ENCODE peak calls at places on chromosome 16, in five cellular contexts. L is NCI-H1048, Y is PC-3, U is GM10248, M is mesendoderm. W is an unnamed sample.

GRCh38 chr16:68707341-68708152 is 29.5 kb upstream of the CDH1 start:
- DNase-seq in M (peak), L (no peak), U (no peak), Y (peak), W (no peak)

GRCh38 chr16:72014675-72015074 is 6.1 kb downstream of the DHODH start:
- DNase-seq in U (no peak), Y (no peak), L (no peak), M (no peak), W (no peak)

GRCh38 chr16:29757950-29758466 is 12.2 kb upstream of the C16orf54 start:
- DNase-seq in U (no peak), L (no peak), Y (no peak), M (peak), W (no peak)

GRCh38 chr16:1335996-1336395 is 2.6 kb downstream of the BAIAP3 start:
- DNase-seq in U (no peak), Y (no peak), L (no peak), M (peak), W (no peak)

GRCh38 chr16:85278851-85279250 is 166.6 kb upstream of the CIBAR2 start:
- DNase-seq in L (no peak), Y (no peak), U (no peak), M (no peak), W (no peak)

GRCh38 chr16:85735225-85735722 is 15.6 kb downstream of the C16orf74 start:
- DNase-seq in Y (no peak), M (no peak), U (peak), L (no peak), W (no peak)

GRCh38 chr16:4136229-4136813 is 20.1 kb upstream of the ADCY9 start:
- DNase-seq in M (peak), L (no peak), U (no peak), Y (peak), W (no peak)

GRCh38 chr16:88014201-88014781 is 63.1 kb downstream of the BANP start:
- DNase-seq in U (no peak), M (no peak), Y (peak), L (no peak), W (no peak)

GRCh38 chr16:11354733-11355574 is 9.7 kb downstream of the RMI2 start:
- DNase-seq in L (no peak), U (peak), M (no peak), Y (no peak), W (no peak)

GRCh38 chr16:51287231-51287630 is 136.2 kb upstream of the SALL1 start:
- DNase-seq in U (no peak), L (no peak), M (no peak), Y (no peak), W (no peak)

GRCh38 chr16:11059588-11059987 is 115.2 kb downstream of the CLEC16A start:
- DNase-seq in Y (no peak), U (no peak), L (no peak), M (no peak), W (no peak)

GRCh38 chr16:138049-138417 is 440 bp downstream of the NPRL3 start:
- DNase-seq in L (no peak), Y (no peak), M (peak), U (peak), W (peak)

GRCh38 chr16:31354394-31355291 is at the start of gene ITGAX:
- DNase-seq in U (peak), Y (peak), M (peak), L (no peak), W (no peak)

GRCh38 chr16:31118223-31119155 is 1.0 kb downstream of the KAT8 start:
- DNase-seq in U (no peak), Y (peak), M (no peak), L (no peak), W (no peak)

GRCh38 chr16:261031-261691 is 14.6 kb downstream of the RGS11 start:
- DNase-seq in Y (no peak), L (no peak), M (no peak), U (no peak), W (no peak)

GRCh38 chr16:2673066-2673999 is 9.0 kb upstream of the KCTD5 start:
- DNase-seq in Y (peak), M (peak), L (peak), U (peak), W (peak)

GRCh38 chr16:11053916-11054460 is 109.6 kb downstream of the CLEC16A start:
- DNase-seq in L (no peak), U (no peak), M (no peak), Y (no peak), W (no peak)

GRCh38 chr16:22217890-22218730 is 12.0 kb downstream of the EEF2K start:
- DNase-seq in Y (no peak), L (no peak), U (peak), M (peak), W (no peak)

GRCh38 chr16:68737730-68738590 is 868 bp downstream of the CDH1 start:
- DNase-seq in Y (peak), L (no peak), U (no peak), M (no peak), W (peak)

W was measured in D341Med.